ENCODE peak calls at places on chromosomes 4 and X, in five cellular contexts. One of them, this sample, is unnamed.

GRCh38 chrX:20521245-20521644 is 254.5 kb upstream of the RPS6KA3 start:
- DNase-seq in hippocampal formation: no peak
- DNase-seq in fibroblast of mammary gland: peak; percentile 76
- DNase-seq in adipocyte: peak; percentile 69
- DNase-seq in stimulated activated CD4-positive, alpha-beta T cell treated with anti-CD3 and anti-CD28 coated beads, Interleukin-2, amount 100 ng/mL, for 48 hours: no peak
- DNase-seq in this sample: peak; percentile 81

GRCh38 chr4:82509029-82509428 is 52.8 kb downstream of the TMEM150C start:
- DNase-seq in adipocyte: no peak
- DNase-seq in hippocampal formation: no peak
- DNase-seq in stimulated activated CD4-positive, alpha-beta T cell treated with anti-CD3 and anti-CD28 coated beads, Interleukin-2, amount 100 ng/mL, for 48 hours: no peak
- DNase-seq in fibroblast of mammary gland: no peak
- DNase-seq in this sample: peak; percentile 28

GRCh38 chr4:153823483-153823882 is 34.6 kb upstream of the SFRP2 start:
- DNase-seq in stimulated activated CD4-positive, alpha-beta T cell treated with anti-CD3 and anti-CD28 coated beads, Interleukin-2, amount 100 ng/mL, for 48 hours: no peak
- DNase-seq in adipocyte: no peak
- DNase-seq in fibroblast of mammary gland: no peak
- DNase-seq in hippocampal formation: no peak
- DNase-seq in this sample: no peak

GRCh38 chr4:6761540-6762243 is 20.8 kb upstream of the KIAA0232 start:
- DNase-seq in hippocampal formation: peak; percentile 62
- DNase-seq in stimulated activated CD4-positive, alpha-beta T cell treated with anti-CD3 and anti-CD28 coated beads, Interleukin-2, amount 100 ng/mL, for 48 hours: no peak
- DNase-seq in fibroblast of mammary gland: no peak
- DNase-seq in adipocyte: peak; percentile 56
- DNase-seq in this sample: no peak

GRCh38 chr4:42234817-42235216 is 82.4 kb upstream of the BEND4 start:
- DNase-seq in hippocampal formation: no peak
- DNase-seq in stimulated activated CD4-positive, alpha-beta T cell treated with anti-CD3 and anti-CD28 coated beads, Interleukin-2, amount 100 ng/mL, for 48 hours: no peak
- DNase-seq in adipocyte: no peak
- DNase-seq in fibroblast of mammary gland: no peak
- DNase-seq in this sample: no peak

GRCh38 chrX:1244164-1245076 is 24.2 kb upstream of the CSF2RA start:
- DNase-seq in adipocyte: no peak
- DNase-seq in stimulated activated CD4-positive, alpha-beta T cell treated with anti-CD3 and anti-CD28 coated beads, Interleukin-2, amount 100 ng/mL, for 48 hours: no peak
- DNase-seq in fibroblast of mammary gland: no peak
- DNase-seq in hippocampal formation: no peak
- DNase-seq in this sample: no peak

GRCh38 chr4:124736526-124736925 is 24.0 kb upstream of the ANKRD50 start:
- DNase-seq in fibroblast of mammary gland: no peak
- DNase-seq in stimulated activated CD4-positive, alpha-beta T cell treated with anti-CD3 and anti-CD28 coated beads, Interleukin-2, amount 100 ng/mL, for 48 hours: no peak
- DNase-seq in adipocyte: no peak
- DNase-seq in hippocampal formation: no peak
- DNase-seq in this sample: no peak

GRCh38 chr4:2763511-2763967 is 7.4 kb upstream of the TNIP2 start:
- DNase-seq in stimulated activated CD4-positive, alpha-beta T cell treated with anti-CD3 and anti-CD28 coated beads, Interleukin-2, amount 100 ng/mL, for 48 hours: no peak
- DNase-seq in hippocampal formation: no peak
- DNase-seq in fibroblast of mammary gland: peak; percentile 47
- DNase-seq in adipocyte: no peak
- DNase-seq in this sample: no peak

GRCh38 chr4:24405356-24405755 is 179.0 kb downstream of the DHX15 start:
- DNase-seq in fibroblast of mammary gland: no peak
- DNase-seq in hippocampal formation: no peak
- DNase-seq in stimulated activated CD4-positive, alpha-beta T cell treated with anti-CD3 and anti-CD28 coated beads, Interleukin-2, amount 100 ng/mL, for 48 hours: no peak
- DNase-seq in adipocyte: no peak
- DNase-seq in this sample: no peak

GRCh38 chr4:16032382-16032743 is 51.5 kb downstream of the PROM1 start:
- DNase-seq in hippocampal formation: no peak
- DNase-seq in adipocyte: no peak
- DNase-seq in stimulated activated CD4-positive, alpha-beta T cell treated with anti-CD3 and anti-CD28 coated beads, Interleukin-2, amount 100 ng/mL, for 48 hours: no peak
- DNase-seq in fibroblast of mammary gland: no peak
- DNase-seq in this sample: no peak